ENCODE peak calls at places on chromosomes 13 and 19, in seven cellular contexts. X is DMS153, C is RKO, P is GM04503, D is fibroblast of pulmonary artery, V is ureter, W is T-helper 1 cell. J is an unnamed sample.

GRCh38 chr19:14786421-14786851 is 8.1 kb upstream of the ADGRE2 start:
- DNase-seq in D (peak; percentile 9), P (no peak), V (peak; percentile 41), W (no peak), X (no peak), C (peak; percentile 11), J (peak; percentile 21)

GRCh38 chr19:43778651-43779050 is 2.1 kb downstream of the KCNN4 start:
- DNase-seq in D (no peak), X (peak; percentile 78), C (no peak), P (no peak), V (no peak), W (no peak), J (no peak)

GRCh38 chr13:20814224-20814910 is 40.6 kb upstream of the EEF1AKMT1 start:
- DNase-seq in C (peak; percentile 28), W (no peak), X (no peak), V (peak; percentile 87), P (peak; percentile 79), D (peak; percentile 96), J (no peak)

GRCh38 chr13:61927648-61928047 is 512.0 kb upstream of the PCDH20 start:
- DNase-seq in D (no peak), C (no peak), P (no peak), V (no peak), W (no peak), X (no peak), J (no peak)

GRCh38 chr19:17125052-17125727 is 49.6 kb downstream of the MYO9B start:
- DNase-seq in V (no peak), W (no peak), D (peak; percentile 42), P (no peak), X (no peak), C (no peak), J (no peak)

GRCh38 chr13:95100525-95101121 is 200.6 kb downstream of the ABCC4 start:
- DNase-seq in D (peak; percentile 33), X (peak; percentile 50), C (peak; percentile 12), P (peak; percentile 41), W (no peak), V (no peak), J (no peak)

GRCh38 chr13:21556051-21556450 is 47.9 kb downstream of the MICU2 start:
- DNase-seq in D (peak; percentile 16), P (no peak), X (no peak), W (no peak), V (no peak), C (no peak), J (no peak)

GRCh38 chr19:33781996-33782395 is 14.7 kb upstream of the KCTD15 start:
- DNase-seq in D (peak; percentile 33), C (no peak), V (no peak), W (no peak), X (no peak), P (no peak), J (no peak)

GRCh38 chr13:44758595-44759221 is 182.6 kb upstream of the TSC22D1 start:
- DNase-seq in D (peak; percentile 86), P (peak; percentile 42), V (no peak), C (peak; percentile 95), W (no peak), X (peak; percentile 88), J (peak; percentile 24)

GRCh38 chr19:57829316-57829715 is 783 bp upstream of the ZNF587B start:
- DNase-seq in P (no peak), X (no peak), V (no peak), D (peak; percentile 81), W (no peak), C (no peak), J (no peak)

GRCh38 chr19:41893899-41894298 is 10.9 kb downstream of the ARHGEF1 start:
- DNase-seq in W (no peak), P (no peak), X (no peak), D (no peak), V (no peak), C (no peak), J (no peak)

GRCh38 chr19:40744554-40745401 is 5.5 kb downstream of the ACTMAP start:
- DNase-seq in P (no peak), X (no peak), W (no peak), V (no peak), C (no peak), D (no peak), J (no peak)

GRCh38 chr19:46890423-46891170 is 29.8 kb downstream of the ARHGAP35 start:
- DNase-seq in P (peak; percentile 97), C (peak; percentile 29), V (no peak), W (no peak), D (peak; percentile 63), X (peak; percentile 31), J (no peak)

GRCh38 chr19:50777830-50778303 is 7.6 kb downstream of the GPR32 start:
- DNase-seq in D (peak; percentile 27), X (no peak), W (no peak), C (no peak), V (no peak), P (no peak), J (no peak)

GRCh38 chr19:953501-954271 is 27.9 kb downstream of the ARID3A start:
- DNase-seq in X (no peak), D (no peak), C (no peak), P (no peak), W (no peak), V (no peak), J (no peak)

GRCh38 chr13:50511877-50512332 is 331.6 kb downstream of the DLEU7 start:
- DNase-seq in P (no peak), X (no peak), W (no peak), C (no peak), V (no peak), D (no peak), J (no peak)

GRCh38 chr19:10517361-10517759 is at the start of gene S1PR5:
- DNase-seq in D (no peak), P (no peak), W (no peak), C (no peak), X (no peak), V (no peak), J (no peak)

GRCh38 chr19:51145926-51146493 is 3.9 kb downstream of the SIGLEC7 start:
- DNase-seq in V (no peak), X (no peak), C (no peak), P (no peak), D (no peak), W (no peak), J (no peak)